ENCODE peak calls at places on chromosomes 11 and 22, in ten cellular contexts. N is NCI-H1930; A is stimulated activated CD4-positive, alpha-beta T cell treated with anti-CD3 and anti-CD28 coated beads, Interleukin-2, amount 100 ng/mL, for 24 hours; C is substantia nigra; Q is anterior cingulate cortex; H is endothelial cell; V is ACHN; F is GM10248; J is Calu3; L is fibroblast of villous mesenchyme. Y is an unnamed sample.

GRCh38 chr22:11627436-11627797 is 3900.6 kb upstream of the OR11H1 start:
- DNase-seq in C (no peak), F (no peak), J (no peak), A (no peak), L (no peak), Q (no peak), H (no peak), V (no peak), N (no peak), Y (no peak)

GRCh38 chr11:16126361-16126760 is 230.0 kb downstream of the SOX6 start:
- DNase-seq in C (no peak), L (no peak), N (peak), V (no peak), A (no peak), F (no peak), Q (no peak), H (peak), J (peak), Y (no peak)

GRCh38 chr11:2931416-2931746 is 2.2 kb upstream of the PHLDA2 start:
- DNase-seq in C (no peak), L (no peak), A (no peak), H (no peak), N (no peak), V (no peak), F (no peak), J (no peak), Q (no peak), Y (no peak)

GRCh38 chr11:111631666-111632039 is 29.4 kb downstream of the SIK2 start:
- DNase-seq in C (no peak), J (no peak), V (peak), N (no peak), H (no peak), F (no peak), A (no peak), Q (no peak), L (peak), Y (no peak)

GRCh38 chr22:47206185-47206584 is 443.7 kb downstream of the TBC1D22A start:
- DNase-seq in V (no peak), Q (no peak), L (no peak), F (no peak), J (no peak), A (no peak), N (no peak), H (no peak), C (no peak), Y (no peak)

GRCh38 chr11:1444321-1444720 is 42.3 kb downstream of the MOB2 start:
- DNase-seq in Q (no peak), J (no peak), H (no peak), F (no peak), L (no peak), V (no peak), A (no peak), C (no peak), N (no peak), Y (no peak)

GRCh38 chr11:128575174-128575955 is 12.0 kb downstream of the ETS1 start:
- DNase-seq in C (no peak), V (no peak), F (no peak), J (no peak), H (no peak), N (no peak), A (no peak), L (peak), Q (no peak), Y (no peak)

GRCh38 chr11:38562562-38562961 is 1964.5 kb upstream of the RAG2 start:
- DNase-seq in N (no peak), F (no peak), H (no peak), A (no peak), V (no peak), L (no peak), C (no peak), Q (no peak), J (no peak), Y (no peak)

GRCh38 chr11:40125054-40125453 is 1334.4 kb downstream of the LRRC4C start:
- DNase-seq in F (no peak), H (no peak), V (no peak), J (no peak), Q (no peak), L (no peak), A (no peak), N (no peak), C (no peak), Y (no peak)

GRCh38 chr11:2098691-2099522 is 40.3 kb downstream of the IGF2 start:
- DNase-seq in C (no peak), L (no peak), A (no peak), Q (no peak), F (no peak), V (no peak), N (no peak), H (no peak), J (no peak), Y (no peak)